ENCODE peak calls at places on chromosomes 2 and 18, in four cellular contexts. D is K562, F is GM12878, I is HepG2. Z is an unnamed sample.

GRCh38 chr18:78741381-78742340 is 238.0 kb upstream of the SALL3 start:
- DNase-seq in D (no peak), F (no peak), I (no peak), Z (no peak)

GRCh38 chr18:62331581-62332436 is 6.7 kb downstream of the TNFRSF11A start:
- DNase-seq in D (no peak), F (no peak), I (no peak), Z (no peak)

GRCh38 chr2:47907097-47907781 is 941 bp upstream of the FBXO11 start:
- DNase-seq in D (no peak), F (no peak), I (no peak), Z (no peak)

GRCh38 chr2:172869861-172870260 is 134.2 kb downstream of the RAPGEF4 start:
- DNase-seq in D (no peak), F (no peak), I (no peak), Z (no peak)

GRCh38 chr2:174699993-174700766 is 64.1 kb downstream of the CHRNA1 start:
- DNase-seq in D (peak), F (no peak), I (peak), Z (no peak)

GRCh38 chr2:128258218-128258617 is 60.5 kb downstream of the HS6ST1 start:
- DNase-seq in D (no peak), F (no peak), I (no peak), Z (no peak)

GRCh38 chr2:105610444-105611327 is 134.0 kb upstream of the NCK2 start:
- DNase-seq in D (no peak), F (no peak), I (peak), Z (no peak)

GRCh38 chr2:240369725-240370585 is 65.5 kb upstream of the GPC1 start:
- DNase-seq in D (no peak), F (no peak), I (peak), Z (peak)

GRCh38 chr2:128153786-128154185 is 62.8 kb downstream of the UGGT1 start:
- DNase-seq in D (no peak), F (no peak), I (no peak), Z (no peak)

GRCh38 chr2:149423633-149424032 is 93.2 kb downstream of the LYPD6 start:
- DNase-seq in D (no peak), F (no peak), I (no peak), Z (no peak)

GRCh38 chr2:58097025-58097424 is 50.4 kb downstream of the VRK2 start:
- DNase-seq in D (no peak), F (no peak), I (no peak), Z (no peak)

GRCh38 chr18:60568211-60568610 is 195.6 kb upstream of the MC4R start:
- DNase-seq in D (no peak), F (no peak), I (no peak), Z (no peak)

GRCh38 chr2:238847841-238848565 is at the start of gene TWIST2:
- DNase-seq in D (no peak), F (no peak), I (no peak), Z (peak)

GRCh38 chr2:85949280-85949679 is 60.5 kb upstream of the ST3GAL5 start:
- DNase-seq in D (no peak), F (no peak), I (no peak), Z (no peak)

GRCh38 chr2:170930132-170931109 is 1.4 kb downstream of the GORASP2 start:
- DNase-seq in D (no peak), F (peak), I (peak), Z (no peak)

GRCh38 chr2:15997728-15998280 is 57.5 kb downstream of the MYCN start:
- DNase-seq in D (no peak), F (no peak), I (no peak), Z (no peak)

GRCh38 chr18:59814872-59815271 is 84.9 kb upstream of the PMAIP1 start:
- DNase-seq in D (no peak), F (no peak), I (no peak), Z (no peak)

GRCh38 chr18:49030138-49030537 is 79.4 kb upstream of the SMAD7 start:
- DNase-seq in D (no peak), F (no peak), I (no peak), Z (no peak)

GRCh38 chr18:49031511-49032188 is 80.9 kb upstream of the SMAD7 start:
- DNase-seq in D (no peak), F (no peak), I (no peak), Z (no peak)

GRCh38 chr18:49032189-49032584 is 81.4 kb upstream of the SMAD7 start:
- DNase-seq in D (no peak), F (no peak), I (no peak), Z (no peak)

GRCh38 chr18:49029628-49030027 is 78.9 kb upstream of the SMAD7 start:
- DNase-seq in D (no peak), F (no peak), I (no peak), Z (no peak)

DNA sequence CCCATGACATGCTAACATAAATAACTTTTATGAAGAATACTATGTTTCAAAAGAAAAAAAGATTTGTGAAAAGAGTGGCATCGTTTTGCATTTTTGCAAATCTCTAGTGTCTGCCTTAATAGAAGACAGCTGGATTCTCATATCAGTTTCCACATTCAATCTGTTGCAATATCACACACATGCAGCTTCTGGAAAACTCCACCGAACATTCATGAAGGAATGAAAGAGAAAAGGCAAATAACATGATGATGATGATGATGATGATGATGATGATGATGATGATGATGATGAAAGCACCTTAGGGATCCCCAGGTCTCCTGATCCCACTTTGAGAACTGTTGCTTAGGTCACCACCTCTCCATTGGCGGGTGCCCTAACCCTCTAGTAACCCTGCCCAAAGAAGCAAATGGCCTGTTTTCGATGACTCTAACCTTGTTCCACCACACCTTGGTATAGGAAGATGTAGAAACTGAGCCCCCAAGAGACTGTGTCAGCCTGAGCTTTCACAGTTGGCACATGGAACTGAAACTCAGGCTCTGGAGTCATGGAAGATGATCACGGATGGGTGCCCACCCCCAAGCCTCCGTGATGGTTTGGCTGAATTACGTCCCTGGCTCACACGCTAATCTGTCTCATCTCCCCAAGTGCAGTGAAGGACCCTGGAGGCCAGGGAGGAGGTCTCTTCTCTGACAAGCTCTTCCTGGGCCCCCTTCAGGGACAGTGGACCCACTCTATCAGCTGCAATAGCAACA is 80.1 kb upstream of the SMAD7 start:
- DNase-seq in D (no peak), F (no peak), I (no peak), Z (peak)
- TF ChIP-seq SIN3A in D (no peak), F (no peak), I (no peak), Z (no peak)

DNA sequence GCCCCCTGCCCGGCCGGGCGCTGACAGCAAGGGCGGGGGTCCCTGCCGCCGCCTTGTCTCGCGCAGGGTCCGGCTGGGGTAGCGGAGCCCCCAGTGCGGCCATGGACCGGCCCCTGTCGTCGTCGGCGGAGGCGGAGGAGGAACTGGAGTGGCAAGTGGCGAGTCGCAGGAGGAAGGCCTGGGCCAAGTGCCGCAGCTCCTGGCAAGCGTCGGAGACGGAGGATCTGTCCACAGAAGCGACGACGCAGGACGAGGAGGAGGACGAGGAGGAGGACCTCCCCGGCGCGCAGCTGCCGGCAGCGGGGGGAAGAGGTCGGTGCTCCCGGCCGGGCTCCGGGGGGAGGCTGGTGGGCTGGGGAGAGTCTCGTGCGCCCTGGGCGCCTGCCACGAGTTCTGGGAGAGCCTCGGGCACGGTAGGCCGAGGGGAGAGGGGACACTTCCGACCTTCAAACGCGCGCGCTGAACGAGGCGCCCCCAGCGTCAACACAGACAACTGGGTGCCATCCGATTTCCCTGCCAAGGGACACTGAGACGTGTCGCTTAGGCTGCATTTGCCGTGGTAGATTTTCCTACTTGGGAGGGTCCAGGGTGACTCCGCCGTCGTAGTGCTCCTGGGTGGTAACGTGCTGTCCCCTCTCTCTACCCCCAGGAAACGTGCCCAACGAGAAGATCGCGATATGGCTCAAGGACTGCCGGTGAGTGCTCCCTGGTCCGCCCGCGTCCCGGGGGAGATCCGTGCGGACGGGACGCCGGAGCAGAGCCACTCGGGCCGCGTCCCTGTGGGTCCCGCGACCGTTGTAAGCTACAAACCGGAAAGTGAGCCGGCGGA is 650 bp downstream of the ITPRID2 start:
- DNase-seq in D (peak), F (no peak), I (peak), Z (peak)
- TF ChIP-seq BRCA1 in D (no peak), F (no peak), I (no peak), Z (no peak)

DNA sequence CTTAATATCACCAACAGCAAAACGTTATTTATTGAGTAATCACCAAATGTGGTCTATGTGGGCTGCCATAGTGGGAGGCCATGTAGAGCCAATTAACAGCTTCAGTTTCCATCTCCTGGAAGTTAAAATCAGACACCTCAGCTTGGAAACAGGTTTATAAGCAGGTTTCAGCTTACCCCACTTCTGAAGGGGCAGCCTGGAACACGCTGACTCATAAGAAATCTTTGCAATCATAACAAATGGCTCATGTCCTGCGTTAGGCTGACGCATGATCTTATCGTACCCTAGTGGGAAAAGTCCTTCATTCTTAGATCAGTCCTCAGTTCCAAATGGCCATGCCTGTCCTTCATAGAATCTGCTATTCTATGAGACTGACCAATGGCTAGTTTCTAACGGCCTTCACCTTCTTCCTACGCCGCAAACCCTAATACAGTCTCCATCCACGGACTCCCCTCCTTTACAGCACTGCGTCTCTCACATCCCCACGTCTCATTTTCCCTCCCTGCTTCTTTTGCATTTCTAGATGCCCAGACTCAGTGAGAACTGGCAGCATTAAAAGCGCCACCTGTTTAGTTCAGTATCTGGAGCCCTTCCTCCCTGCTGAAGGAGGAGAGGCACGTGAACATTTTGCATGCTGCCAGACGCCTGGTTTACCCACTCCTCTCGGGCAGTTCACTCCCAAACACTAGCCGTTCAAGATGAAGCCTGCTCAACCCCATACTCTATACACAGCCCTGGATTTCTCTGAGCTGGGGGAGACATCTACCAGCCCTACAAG is 24.2 kb upstream of the BZW1 start:
- DNase-seq in D (no peak), F (no peak), I (no peak), Z (no peak)
- TF ChIP-seq SIN3A in D (no peak), F (no peak), I (no peak), Z (no peak)

GRCh38 chr18:39604836-39605235 is 2039.2 kb upstream of the CELF4 start:
- DNase-seq in D (no peak), F (no peak), I (no peak), Z (no peak)
- TF ChIP-seq BRCA1 in D (no peak), F (no peak), I (no peak), Z (no peak)

Z was measured in H1.